ENCODE peak calls at places on chromosomes 3 and 15, in ten cellular contexts. One of them, this sample, is unnamed.

GRCh38 chr15:90106522-90107117 is 4.4 kb upstream of the IDH2 start:
- DNase-seq in psoas muscle: peak
- DNase-seq in fibroblast of mammary gland: peak
- DNase-seq in tibial nerve: no peak
- DNase-seq in thoracic aorta: no peak
- DNase-seq in cardiac fibroblast: peak
- DNase-seq in heart left ventricle: peak
- DNase-seq in lower leg skin: no peak
- DNase-seq in lung: no peak
- DNase-seq in GM12878: no peak
- DNase-seq in this sample: no peak

GRCh38 chr15:70855764-70856163 is 1.8 kb upstream of the LARP6 start:
- DNase-seq in psoas muscle: no peak
- DNase-seq in fibroblast of mammary gland: no peak
- DNase-seq in tibial nerve: no peak
- DNase-seq in thoracic aorta: no peak
- DNase-seq in cardiac fibroblast: no peak
- DNase-seq in heart left ventricle: no peak
- DNase-seq in lower leg skin: no peak
- DNase-seq in lung: no peak
- DNase-seq in GM12878: peak
- DNase-seq in this sample: no peak

GRCh38 chr3:118067439-118067838 is 967.2 kb downstream of the IGSF11 start:
- DNase-seq in psoas muscle: no peak
- DNase-seq in fibroblast of mammary gland: no peak
- DNase-seq in tibial nerve: no peak
- DNase-seq in thoracic aorta: no peak
- DNase-seq in cardiac fibroblast: no peak
- DNase-seq in heart left ventricle: no peak
- DNase-seq in lower leg skin: no peak
- DNase-seq in lung: no peak
- DNase-seq in GM12878: no peak
- DNase-seq in this sample: no peak

GRCh38 chr3:175456496-175456895 is 597.4 kb downstream of the NAALADL2 start:
- DNase-seq in psoas muscle: no peak
- DNase-seq in fibroblast of mammary gland: peak
- DNase-seq in tibial nerve: no peak
- DNase-seq in thoracic aorta: no peak
- DNase-seq in cardiac fibroblast: peak
- DNase-seq in heart left ventricle: no peak
- DNase-seq in lower leg skin: no peak
- DNase-seq in lung: no peak
- DNase-seq in GM12878: no peak
- DNase-seq in this sample: no peak

GRCh38 chr3:131303848-131304247 is 77.7 kb upstream of the NUDT16 start:
- DNase-seq in psoas muscle: no peak
- DNase-seq in fibroblast of mammary gland: peak
- DNase-seq in tibial nerve: no peak
- DNase-seq in thoracic aorta: no peak
- DNase-seq in cardiac fibroblast: peak
- DNase-seq in heart left ventricle: no peak
- DNase-seq in lower leg skin: no peak
- DNase-seq in lung: no peak
- DNase-seq in GM12878: no peak
- DNase-seq in this sample: no peak

GRCh38 chr15:42085721-42086120 is 8.6 kb downstream of the PLA2G4D start:
- DNase-seq in psoas muscle: no peak
- DNase-seq in fibroblast of mammary gland: no peak
- DNase-seq in tibial nerve: no peak
- DNase-seq in thoracic aorta: no peak
- DNase-seq in cardiac fibroblast: no peak
- DNase-seq in heart left ventricle: no peak
- DNase-seq in lower leg skin: no peak
- DNase-seq in lung: no peak
- DNase-seq in GM12878: no peak
- DNase-seq in this sample: no peak

GRCh38 chr3:33001889-33002288 is 50.4 kb downstream of the CCR4 start:
- DNase-seq in psoas muscle: no peak
- DNase-seq in fibroblast of mammary gland: peak
- DNase-seq in tibial nerve: no peak
- DNase-seq in thoracic aorta: no peak
- DNase-seq in cardiac fibroblast: peak
- DNase-seq in heart left ventricle: no peak
- DNase-seq in lower leg skin: no peak
- DNase-seq in lung: no peak
- DNase-seq in GM12878: no peak
- DNase-seq in this sample: no peak

GRCh38 chr15:95162967-95163531 is 931.7 kb downstream of the MCTP2 start:
- DNase-seq in psoas muscle: no peak
- DNase-seq in fibroblast of mammary gland: peak
- DNase-seq in tibial nerve: peak
- DNase-seq in thoracic aorta: no peak
- DNase-seq in cardiac fibroblast: peak
- DNase-seq in heart left ventricle: no peak
- DNase-seq in lower leg skin: peak
- DNase-seq in lung: no peak
- DNase-seq in GM12878: no peak
- DNase-seq in this sample: no peak

GRCh38 chr3:23981955-23982354 is 36.9 kb downstream of the NR1D2 start:
- DNase-seq in psoas muscle: no peak
- DNase-seq in fibroblast of mammary gland: peak
- DNase-seq in tibial nerve: no peak
- DNase-seq in thoracic aorta: no peak
- DNase-seq in cardiac fibroblast: no peak
- DNase-seq in heart left ventricle: no peak
- DNase-seq in lower leg skin: no peak
- DNase-seq in lung: no peak
- DNase-seq in GM12878: no peak
- DNase-seq in this sample: no peak

GRCh38 chr3:17373304-17373703 is 369.1 kb downstream of the TBC1D5 start:
- DNase-seq in psoas muscle: no peak
- DNase-seq in fibroblast of mammary gland: no peak
- DNase-seq in tibial nerve: no peak
- DNase-seq in thoracic aorta: no peak
- DNase-seq in cardiac fibroblast: peak
- DNase-seq in heart left ventricle: no peak
- DNase-seq in lower leg skin: no peak
- DNase-seq in lung: no peak
- DNase-seq in GM12878: no peak
- DNase-seq in this sample: no peak

GRCh38 chr3:6860911-6861330 is at the start of gene GRM7:
- DNase-seq in psoas muscle: no peak
- DNase-seq in fibroblast of mammary gland: no peak
- DNase-seq in tibial nerve: no peak
- DNase-seq in thoracic aorta: no peak
- DNase-seq in cardiac fibroblast: no peak
- DNase-seq in heart left ventricle: no peak
- DNase-seq in lower leg skin: no peak
- DNase-seq in lung: no peak
- DNase-seq in GM12878: no peak
- DNase-seq in this sample: peak

GRCh38 chr3:46386206-46386605 is 15.5 kb downstream of the CCR5 start:
- DNase-seq in psoas muscle: no peak
- DNase-seq in fibroblast of mammary gland: peak
- DNase-seq in tibial nerve: no peak
- DNase-seq in thoracic aorta: no peak
- DNase-seq in cardiac fibroblast: peak
- DNase-seq in heart left ventricle: no peak
- DNase-seq in lower leg skin: no peak
- DNase-seq in lung: no peak
- DNase-seq in GM12878: no peak
- DNase-seq in this sample: no peak

GRCh38 chr15:34721802-34722795 is 32.7 kb downstream of the GJD2 start:
- DNase-seq in psoas muscle: peak
- DNase-seq in fibroblast of mammary gland: peak
- DNase-seq in tibial nerve: peak
- DNase-seq in thoracic aorta: peak
- DNase-seq in cardiac fibroblast: peak
- DNase-seq in heart left ventricle: peak
- DNase-seq in lower leg skin: peak
- DNase-seq in lung: no peak
- DNase-seq in GM12878: no peak
- DNase-seq in this sample: peak

GRCh38 chr3:98114264-98114663 is 16.3 kb upstream of the OR5H1 start:
- DNase-seq in psoas muscle: no peak
- DNase-seq in fibroblast of mammary gland: no peak
- DNase-seq in tibial nerve: no peak
- DNase-seq in thoracic aorta: no peak
- DNase-seq in cardiac fibroblast: no peak
- DNase-seq in heart left ventricle: no peak
- DNase-seq in lower leg skin: no peak
- DNase-seq in lung: no peak
- DNase-seq in GM12878: no peak
- DNase-seq in this sample: no peak

GRCh38 chr3:18422972-18423371 is 2.2 kb downstream of the SATB1 start:
- DNase-seq in psoas muscle: no peak
- DNase-seq in fibroblast of mammary gland: peak
- DNase-seq in tibial nerve: no peak
- DNase-seq in thoracic aorta: no peak
- DNase-seq in cardiac fibroblast: no peak
- DNase-seq in heart left ventricle: no peak
- DNase-seq in lower leg skin: no peak
- DNase-seq in lung: no peak
- DNase-seq in GM12878: no peak
- DNase-seq in this sample: no peak

GRCh38 chr3:42025388-42026138 is 63.7 kb upstream of the ULK4 start:
- DNase-seq in psoas muscle: peak
- DNase-seq in fibroblast of mammary gland: peak
- DNase-seq in tibial nerve: peak
- DNase-seq in thoracic aorta: peak
- DNase-seq in cardiac fibroblast: peak
- DNase-seq in heart left ventricle: peak
- DNase-seq in lower leg skin: peak
- DNase-seq in lung: peak
- DNase-seq in GM12878: no peak
- DNase-seq in this sample: peak

GRCh38 chr3:177358085-177358967 is 161.0 kb upstream of the TBL1XR1 start:
- DNase-seq in psoas muscle: peak
- DNase-seq in fibroblast of mammary gland: peak
- DNase-seq in tibial nerve: peak
- DNase-seq in thoracic aorta: no peak
- DNase-seq in cardiac fibroblast: peak
- DNase-seq in heart left ventricle: peak
- DNase-seq in lower leg skin: peak
- DNase-seq in lung: peak
- DNase-seq in GM12878: peak
- DNase-seq in this sample: no peak

DNA sequence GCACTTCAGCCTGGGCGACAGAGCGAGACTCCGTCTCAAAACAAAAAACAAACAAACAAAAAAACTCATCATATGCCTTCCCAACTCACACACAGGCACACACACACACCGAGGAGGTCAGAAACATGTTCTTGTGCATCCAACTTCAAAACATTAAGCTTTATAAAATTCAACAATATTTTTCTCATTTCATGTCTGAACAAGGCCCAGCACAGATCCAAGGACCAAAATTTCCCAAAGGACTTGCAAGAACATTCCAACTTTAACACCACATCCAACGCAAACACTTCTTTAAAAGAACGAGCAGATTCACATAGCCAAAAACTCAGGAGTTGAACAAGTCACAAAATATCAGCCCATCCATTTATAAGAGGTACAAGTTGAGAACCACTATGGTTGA is 148.4 kb downstream of the MAGI1 start:
- DNase-seq in psoas muscle: no peak
- DNase-seq in fibroblast of mammary gland: no peak
- DNase-seq in tibial nerve: no peak
- DNase-seq in thoracic aorta: no peak
- DNase-seq in cardiac fibroblast: no peak
- DNase-seq in heart left ventricle: no peak
- DNase-seq in lower leg skin: no peak
- DNase-seq in lung: no peak
- DNase-seq in GM12878: no peak
- DNase-seq in this sample: no peak
- H3K4me3 ChIP-seq in psoas muscle: no peak
- H3K4me3 ChIP-seq in fibroblast of mammary gland: no peak
- H3K4me3 ChIP-seq in tibial nerve: no peak
- H3K4me3 ChIP-seq in thoracic aorta: no peak
- H3K4me3 ChIP-seq in cardiac fibroblast: no peak
- H3K4me3 ChIP-seq in heart left ventricle: no peak
- H3K4me3 ChIP-seq in lower leg skin: no peak
- H3K4me3 ChIP-seq in lung: no peak
- H3K4me3 ChIP-seq in GM12878: no peak
- H3K4me3 ChIP-seq in this sample: no peak

DNA sequence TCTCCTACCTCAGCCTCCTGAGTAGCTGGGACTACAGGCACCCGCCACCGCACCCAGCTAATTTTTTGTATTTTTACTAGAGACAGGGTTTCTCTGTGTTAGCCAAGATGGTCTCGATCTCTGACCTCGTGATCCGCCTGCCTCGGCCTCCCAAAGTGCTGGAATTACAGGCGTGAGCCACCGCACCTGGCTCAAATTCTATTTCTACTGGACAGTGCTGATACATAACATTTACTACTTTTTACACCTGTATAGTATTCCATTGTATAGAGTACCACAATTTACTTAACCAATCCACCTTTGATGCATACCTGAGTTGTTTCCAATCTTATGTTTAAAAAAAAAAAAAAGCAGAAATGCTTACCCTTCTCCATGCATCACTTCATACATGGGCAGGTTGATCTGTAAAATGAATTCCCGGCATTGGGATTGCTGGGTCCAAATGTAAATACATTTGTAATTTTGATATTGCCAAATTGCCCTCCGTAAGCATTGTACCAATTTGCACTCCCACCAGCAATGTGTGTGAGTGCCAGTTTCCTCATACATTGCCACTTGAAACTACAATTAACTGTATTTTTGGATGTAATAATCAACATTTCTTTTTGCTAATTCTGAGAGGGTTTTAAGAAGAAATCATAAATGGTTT is 94.5 kb downstream of the NPTN start:
- DNase-seq in psoas muscle: no peak
- DNase-seq in fibroblast of mammary gland: no peak
- DNase-seq in tibial nerve: no peak
- DNase-seq in thoracic aorta: no peak
- DNase-seq in cardiac fibroblast: no peak
- DNase-seq in heart left ventricle: no peak
- DNase-seq in lower leg skin: no peak
- DNase-seq in lung: no peak
- DNase-seq in GM12878: no peak
- DNase-seq in this sample: no peak
- H3K4me3 ChIP-seq in psoas muscle: no peak
- H3K4me3 ChIP-seq in fibroblast of mammary gland: no peak
- H3K4me3 ChIP-seq in tibial nerve: no peak
- H3K4me3 ChIP-seq in thoracic aorta: no peak
- H3K4me3 ChIP-seq in cardiac fibroblast: no peak
- H3K4me3 ChIP-seq in heart left ventricle: no peak
- H3K4me3 ChIP-seq in lower leg skin: no peak
- H3K4me3 ChIP-seq in lung: no peak
- H3K4me3 ChIP-seq in GM12878: no peak
- H3K4me3 ChIP-seq in this sample: no peak

GRCh38 chr3:61927332-61927731 is 366.0 kb downstream of the PTPRG start:
- DNase-seq in psoas muscle: peak
- DNase-seq in fibroblast of mammary gland: peak
- DNase-seq in tibial nerve: peak
- DNase-seq in thoracic aorta: peak
- DNase-seq in cardiac fibroblast: peak
- DNase-seq in heart left ventricle: peak
- DNase-seq in lower leg skin: peak
- DNase-seq in lung: peak
- DNase-seq in GM12878: no peak
- DNase-seq in this sample: peak
- H3K4me3 ChIP-seq in psoas muscle: peak
- H3K4me3 ChIP-seq in fibroblast of mammary gland: no peak
- H3K4me3 ChIP-seq in tibial nerve: no peak
- H3K4me3 ChIP-seq in thoracic aorta: peak
- H3K4me3 ChIP-seq in cardiac fibroblast: no peak
- H3K4me3 ChIP-seq in heart left ventricle: peak
- H3K4me3 ChIP-seq in lower leg skin: no peak
- H3K4me3 ChIP-seq in lung: no peak
- H3K4me3 ChIP-seq in GM12878: no peak
- H3K4me3 ChIP-seq in this sample: no peak

GRCh38 chr15:40470423-40471104 is at the start of gene CHST14:
- DNase-seq in psoas muscle: peak
- DNase-seq in fibroblast of mammary gland: peak
- DNase-seq in tibial nerve: peak
- DNase-seq in thoracic aorta: no peak
- DNase-seq in cardiac fibroblast: peak
- DNase-seq in heart left ventricle: peak
- DNase-seq in lower leg skin: peak
- DNase-seq in lung: peak
- DNase-seq in GM12878: no peak
- DNase-seq in this sample: peak
- H3K4me3 ChIP-seq in psoas muscle: peak
- H3K4me3 ChIP-seq in fibroblast of mammary gland: peak
- H3K4me3 ChIP-seq in tibial nerve: peak
- H3K4me3 ChIP-seq in thoracic aorta: peak
- H3K4me3 ChIP-seq in cardiac fibroblast: peak
- H3K4me3 ChIP-seq in heart left ventricle: peak
- H3K4me3 ChIP-seq in lower leg skin: peak
- H3K4me3 ChIP-seq in lung: peak
- H3K4me3 ChIP-seq in GM12878: peak
- H3K4me3 ChIP-seq in this sample: peak